ENCODE peak calls at places on chromosomes 6 and 20, in eight cellular contexts. One of them, this sample, is unnamed. For H3K4me1, the result is how much of the 10 kb centered on the place peaks cover.

GRCh38 chr20:3801299-3801698 is 5.2 kb downstream of the CDC25B start:
- DNase-seq in heart left ventricle: no peak
- DNase-seq in thyroid gland: no peak
- DNase-seq in Peyer's patch: peak
- DNase-seq in esophagus muscularis mucosa: no peak
- DNase-seq in uterus: no peak
- DNase-seq in body of pancreas: no peak
- DNase-seq in right lobe of liver: no peak
- DNase-seq in this sample: no peak

GRCh38 chr6:3350252-3350826 is 91.6 kb downstream of the PSMG4 start:
- DNase-seq in heart left ventricle: no peak
- DNase-seq in thyroid gland: no peak
- DNase-seq in Peyer's patch: no peak
- DNase-seq in esophagus muscularis mucosa: no peak
- DNase-seq in uterus: no peak
- DNase-seq in body of pancreas: no peak
- DNase-seq in right lobe of liver: no peak
- DNase-seq in this sample: no peak

GRCh38 chr6:155275808-155276480 is 12.1 kb downstream of the CLDN20 start:
- DNase-seq in heart left ventricle: no peak
- DNase-seq in thyroid gland: no peak
- DNase-seq in Peyer's patch: no peak
- DNase-seq in esophagus muscularis mucosa: no peak
- DNase-seq in uterus: no peak
- DNase-seq in body of pancreas: no peak
- DNase-seq in right lobe of liver: no peak
- DNase-seq in this sample: no peak

GRCh38 chr6:24702720-24703282 is 16.2 kb downstream of the C6orf62 start:
- DNase-seq in heart left ventricle: no peak
- DNase-seq in thyroid gland: no peak
- DNase-seq in Peyer's patch: no peak
- DNase-seq in esophagus muscularis mucosa: no peak
- DNase-seq in uterus: no peak
- DNase-seq in body of pancreas: no peak
- DNase-seq in right lobe of liver: no peak
- DNase-seq in this sample: no peak

GRCh38 chr20:50385733-50386640 is 124.2 kb upstream of the PTPN1 start:
- DNase-seq in heart left ventricle: no peak
- DNase-seq in thyroid gland: no peak
- DNase-seq in Peyer's patch: no peak
- DNase-seq in esophagus muscularis mucosa: no peak
- DNase-seq in uterus: no peak
- DNase-seq in body of pancreas: peak
- DNase-seq in right lobe of liver: no peak
- DNase-seq in this sample: no peak

GRCh38 chr6:28208180-28208659 is 16.9 kb upstream of the ZSCAN9 start:
- DNase-seq in heart left ventricle: no peak
- DNase-seq in thyroid gland: no peak
- DNase-seq in Peyer's patch: no peak
- DNase-seq in esophagus muscularis mucosa: no peak
- DNase-seq in uterus: no peak
- DNase-seq in body of pancreas: no peak
- DNase-seq in right lobe of liver: no peak
- DNase-seq in this sample: no peak

GRCh38 chr6:110930795-110931194 is 27.7 kb upstream of the GTF3C6 start:
- DNase-seq in heart left ventricle: no peak
- DNase-seq in thyroid gland: no peak
- DNase-seq in Peyer's patch: no peak
- DNase-seq in esophagus muscularis mucosa: no peak
- DNase-seq in uterus: no peak
- DNase-seq in body of pancreas: no peak
- DNase-seq in right lobe of liver: no peak
- DNase-seq in this sample: no peak

GRCh38 chr6:5331860-5332442 is 70.6 kb downstream of the FARS2 start:
- DNase-seq in heart left ventricle: no peak
- DNase-seq in thyroid gland: no peak
- DNase-seq in Peyer's patch: no peak
- DNase-seq in esophagus muscularis mucosa: no peak
- DNase-seq in uterus: no peak
- DNase-seq in body of pancreas: no peak
- DNase-seq in right lobe of liver: no peak
- DNase-seq in this sample: no peak

GRCh38 chr6:62891065-62891647 is 320.1 kb upstream of the FKBP1C start:
- DNase-seq in heart left ventricle: no peak
- DNase-seq in thyroid gland: no peak
- DNase-seq in Peyer's patch: no peak
- DNase-seq in esophagus muscularis mucosa: no peak
- DNase-seq in uterus: no peak
- DNase-seq in body of pancreas: no peak
- DNase-seq in right lobe of liver: no peak
- DNase-seq in this sample: no peak

GRCh38 chr6:7125290-7125689 is 17.5 kb downstream of the RREB1 start:
- DNase-seq in heart left ventricle: no peak
- DNase-seq in thyroid gland: no peak
- DNase-seq in Peyer's patch: no peak
- DNase-seq in esophagus muscularis mucosa: no peak
- DNase-seq in uterus: no peak
- DNase-seq in body of pancreas: no peak
- DNase-seq in right lobe of liver: no peak
- DNase-seq in this sample: no peak

GRCh38 chr6:33549196-33549595 is 30.9 kb downstream of the BAK1 start:
- DNase-seq in heart left ventricle: no peak
- DNase-seq in thyroid gland: no peak
- DNase-seq in Peyer's patch: no peak
- DNase-seq in esophagus muscularis mucosa: no peak
- DNase-seq in uterus: no peak
- DNase-seq in body of pancreas: no peak
- DNase-seq in right lobe of liver: no peak
- DNase-seq in this sample: no peak

GRCh38 chr6:26330835-26331808 is 33.9 kb upstream of the BTN3A2 start:
- DNase-seq in heart left ventricle: no peak
- DNase-seq in thyroid gland: no peak
- DNase-seq in Peyer's patch: no peak
- DNase-seq in esophagus muscularis mucosa: no peak
- DNase-seq in uterus: no peak
- DNase-seq in body of pancreas: no peak
- DNase-seq in right lobe of liver: no peak
- DNase-seq in this sample: no peak

GRCh38 chr6:73180076-73180717 is 45.1 kb downstream of the KHDC1L start:
- DNase-seq in heart left ventricle: no peak
- DNase-seq in thyroid gland: no peak
- DNase-seq in Peyer's patch: no peak
- DNase-seq in esophagus muscularis mucosa: no peak
- DNase-seq in uterus: no peak
- DNase-seq in body of pancreas: no peak
- DNase-seq in right lobe of liver: no peak
- DNase-seq in this sample: no peak

GRCh38 chr20:57618091-57618765 is 2.0 kb downstream of the ZBP1 start:
- DNase-seq in heart left ventricle: no peak
- DNase-seq in thyroid gland: no peak
- DNase-seq in Peyer's patch: peak
- DNase-seq in esophagus muscularis mucosa: no peak
- DNase-seq in uterus: no peak
- DNase-seq in body of pancreas: no peak
- DNase-seq in right lobe of liver: no peak
- DNase-seq in this sample: no peak

GRCh38 chr20:57620274-57620990 is at the start of gene ZBP1:
- DNase-seq in heart left ventricle: no peak
- DNase-seq in thyroid gland: no peak
- DNase-seq in Peyer's patch: no peak
- DNase-seq in esophagus muscularis mucosa: no peak
- DNase-seq in uterus: no peak
- DNase-seq in body of pancreas: peak
- DNase-seq in right lobe of liver: no peak
- DNase-seq in this sample: no peak

GRCh38 chr20:57619053-57619831 is 984 bp downstream of the ZBP1 start:
- DNase-seq in heart left ventricle: peak
- DNase-seq in thyroid gland: no peak
- DNase-seq in Peyer's patch: no peak
- DNase-seq in esophagus muscularis mucosa: no peak
- DNase-seq in uterus: no peak
- DNase-seq in body of pancreas: peak
- DNase-seq in right lobe of liver: peak
- DNase-seq in this sample: no peak

GRCh38 chr20:57617079-57617795 is 3.0 kb downstream of the ZBP1 start:
- DNase-seq in heart left ventricle: peak
- DNase-seq in thyroid gland: no peak
- DNase-seq in Peyer's patch: no peak
- DNase-seq in esophagus muscularis mucosa: no peak
- DNase-seq in uterus: no peak
- DNase-seq in body of pancreas: no peak
- DNase-seq in right lobe of liver: no peak
- DNase-seq in this sample: no peak

DNA sequence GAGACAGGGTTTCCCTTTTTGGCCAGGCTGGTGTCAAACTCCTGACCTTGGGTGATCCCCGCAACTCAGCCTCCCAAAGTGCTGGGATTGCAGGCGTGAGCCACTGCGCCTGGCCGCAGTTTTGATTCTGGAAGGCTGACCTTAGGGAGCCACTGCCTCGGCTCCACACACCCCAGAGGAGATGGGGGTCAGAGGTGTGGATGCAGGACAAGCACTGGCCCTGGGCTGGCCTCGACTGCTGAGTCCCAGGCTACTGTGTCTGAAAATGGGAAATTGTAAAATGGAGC is 1.5 kb downstream of the ZBP1 start:
- DNase-seq in heart left ventricle: no peak
- DNase-seq in thyroid gland: no peak
- DNase-seq in Peyer's patch: no peak
- DNase-seq in esophagus muscularis mucosa: no peak
- DNase-seq in uterus: no peak
- DNase-seq in body of pancreas: no peak
- DNase-seq in right lobe of liver: no peak
- DNase-seq in this sample: no peak
- H3K4me1 ChIP-seq in heart left ventricle: under half
- H3K4me1 ChIP-seq in thyroid gland: under half
- H3K4me1 ChIP-seq in Peyer's patch: under half
- H3K4me1 ChIP-seq in esophagus muscularis mucosa: under half
- H3K4me1 ChIP-seq in uterus: under half
- H3K4me1 ChIP-seq in body of pancreas: under half
- H3K4me1 ChIP-seq in right lobe of liver: under half
- H3K4me1 ChIP-seq in this sample: under half

DNA sequence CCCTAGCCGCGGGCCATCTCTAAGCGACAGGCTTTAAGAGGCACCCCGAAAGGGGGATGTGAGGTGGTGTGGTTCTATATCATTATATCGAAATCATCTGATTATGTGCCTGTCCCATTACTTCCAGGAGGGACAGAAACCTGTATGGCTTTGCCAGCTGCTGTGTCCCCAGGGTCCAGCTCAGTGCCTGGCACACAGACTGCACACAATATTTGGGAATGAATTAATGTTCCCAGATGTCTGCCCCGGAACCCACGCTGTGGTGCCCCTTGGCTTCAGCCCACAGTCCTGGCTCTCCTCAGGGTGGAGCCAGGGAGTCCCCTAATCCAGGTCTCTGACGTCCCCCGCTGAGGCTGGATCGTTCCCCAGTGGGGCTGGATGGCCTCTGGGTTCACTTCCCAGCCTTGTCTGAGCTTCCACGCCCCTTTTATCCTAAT is 8.9 kb upstream of the AHCY start:
- DNase-seq in heart left ventricle: no peak
- DNase-seq in thyroid gland: no peak
- DNase-seq in Peyer's patch: no peak
- DNase-seq in esophagus muscularis mucosa: no peak
- DNase-seq in uterus: no peak
- DNase-seq in body of pancreas: no peak
- DNase-seq in right lobe of liver: peak
- DNase-seq in this sample: no peak
- TF ChIP-seq CTCF in heart left ventricle: no peak
- TF ChIP-seq CTCF in thyroid gland: no peak
- TF ChIP-seq CTCF in Peyer's patch: no peak
- TF ChIP-seq CTCF in esophagus muscularis mucosa: no peak
- TF ChIP-seq CTCF in uterus: no peak
- TF ChIP-seq CTCF in body of pancreas: no peak
- TF ChIP-seq CTCF in right lobe of liver: no peak
- TF ChIP-seq CTCF in this sample: no peak

DNA sequence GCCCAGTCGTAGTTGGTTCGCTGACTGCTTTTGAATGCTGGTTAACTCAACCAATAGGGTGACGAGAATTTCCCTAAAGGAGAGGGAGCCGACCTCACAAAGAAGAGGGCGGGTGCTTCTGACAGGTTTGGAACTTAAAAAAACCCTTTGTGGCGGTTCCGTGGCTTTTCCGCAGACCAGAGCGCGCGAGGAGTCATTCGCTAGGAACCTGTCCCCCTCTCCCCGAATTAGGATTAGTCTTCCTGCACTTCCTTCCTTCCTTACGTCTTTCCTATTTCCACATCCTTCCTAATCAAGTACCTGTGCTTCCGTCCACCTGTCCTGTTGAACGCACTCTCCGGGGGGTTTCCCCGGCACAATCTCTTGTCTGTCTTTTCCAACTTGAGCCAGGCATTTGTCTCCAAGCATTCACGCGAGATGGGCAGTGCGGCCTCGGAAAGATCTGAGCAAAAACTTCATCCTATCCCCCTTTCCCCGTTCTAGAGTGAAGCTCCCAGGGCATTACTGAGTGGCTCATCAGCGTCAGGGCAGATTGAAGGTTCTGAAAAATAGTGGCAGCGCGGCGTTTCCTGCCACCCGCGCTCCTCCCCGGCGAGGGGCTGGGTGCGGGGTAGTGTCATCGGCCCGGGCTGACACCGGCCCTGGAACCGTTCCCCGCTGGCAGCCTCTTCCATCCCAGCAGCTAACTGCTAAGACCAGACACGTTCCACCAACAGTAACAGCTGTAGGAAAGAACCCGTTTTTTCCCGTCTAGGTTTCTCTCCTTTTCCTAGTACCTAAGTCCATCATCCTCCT is 1.5 kb upstream of the STXBP5 start:
- DNase-seq in heart left ventricle: peak
- DNase-seq in thyroid gland: peak
- DNase-seq in Peyer's patch: peak
- DNase-seq in esophagus muscularis mucosa: peak
- DNase-seq in uterus: peak
- DNase-seq in body of pancreas: peak
- DNase-seq in right lobe of liver: peak
- DNase-seq in this sample: peak
- TF ChIP-seq POLR2A in heart left ventricle: no peak
- TF ChIP-seq POLR2A in thyroid gland: peak
- TF ChIP-seq POLR2A in Peyer's patch: peak
- TF ChIP-seq POLR2A in esophagus muscularis mucosa: no peak
- TF ChIP-seq POLR2A in uterus: peak
- TF ChIP-seq POLR2A in body of pancreas: peak
- TF ChIP-seq POLR2A in right lobe of liver: peak
- TF ChIP-seq POLR2A in this sample: no peak

GRCh38 chr6:37047421-37047931 is 42.0 kb downstream of the FGD2 start:
- DNase-seq in heart left ventricle: no peak
- DNase-seq in thyroid gland: no peak
- DNase-seq in Peyer's patch: no peak
- DNase-seq in esophagus muscularis mucosa: no peak
- DNase-seq in uterus: no peak
- DNase-seq in body of pancreas: no peak
- DNase-seq in right lobe of liver: no peak
- DNase-seq in this sample: no peak
- H3K4me1 ChIP-seq in heart left ventricle: under half
- H3K4me1 ChIP-seq in thyroid gland: under half
- H3K4me1 ChIP-seq in Peyer's patch: under half
- H3K4me1 ChIP-seq in esophagus muscularis mucosa: under half
- H3K4me1 ChIP-seq in uterus: under half
- H3K4me1 ChIP-seq in body of pancreas: half or more
- H3K4me1 ChIP-seq in right lobe of liver: under half
- H3K4me1 ChIP-seq in this sample: under half